ENCODE peak calls at places on chromosome 9, in six cellular contexts. V is mesenchymal stem cell, Q is H9, O is neuronal stem cell, J is IMR-90, W is trophoblast cell. G is an unnamed sample.

GRCh38 chr9:35776018-35776417 is 15.4 kb upstream of the NPR2 start:
- DNase-seq in O (no peak), Q (no peak), J (no peak), W (no peak), V (no peak), G (no peak)

GRCh38 chr9:32665101-32665500 is 29.6 kb upstream of the TAF1L start:
- DNase-seq in V (no peak), J (peak; percentile 42), W (no peak), O (no peak), Q (no peak), G (no peak)

GRCh38 chr9:125203259-125203658 is 2.9 kb downstream of the RABEPK start:
- DNase-seq in Q (no peak), W (no peak), J (peak; percentile 46), O (no peak), V (no peak), G (no peak)

GRCh38 chr9:18502546-18502945 is 28.6 kb downstream of the ADAMTSL1 start:
- DNase-seq in V (no peak), Q (no peak), O (no peak), W (no peak), J (no peak), G (no peak)

GRCh38 chr9:93112116-93112863 is 16.3 kb downstream of the CARD19 start:
- DNase-seq in W (no peak), O (no peak), J (no peak), Q (no peak), V (no peak), G (no peak)

GRCh38 chr9:124776613-124776951 is 351 bp upstream of the OLFML2A start:
- DNase-seq in J (no peak), W (no peak), Q (no peak), V (no peak), O (no peak), G (peak; percentile 50)

GRCh38 chr9:84405666-84406065 is 65.1 kb upstream of the SLC28A3 start:
- DNase-seq in J (no peak), Q (no peak), O (no peak), V (no peak), W (no peak), G (no peak)

GRCh38 chr9:99169982-99170761 is 51.6 kb downstream of the ALG2 start:
- DNase-seq in Q (peak; percentile 72), V (no peak), W (no peak), J (no peak), O (peak; percentile 69), G (no peak)

GRCh38 chr9:68685770-68686169 is 19.3 kb upstream of the PIP5K1B start:
- DNase-seq in Q (peak; percentile 58), J (no peak), O (no peak), W (peak; percentile 44), V (no peak), G (no peak)

GRCh38 chr9:86263876-86264275 is 4.4 kb upstream of the C9orf153 start:
- DNase-seq in O (no peak), Q (no peak), J (peak; percentile 43), V (no peak), W (no peak), G (no peak)

GRCh38 chr9:96448546-96449170 is 1.3 kb upstream of the HABP4 start:
- DNase-seq in V (no peak), J (no peak), W (no peak), Q (no peak), O (no peak), G (no peak)

GRCh38 chr9:27441741-27442070 is 82.4 kb upstream of the IFNK start:
- DNase-seq in J (no peak), V (no peak), O (no peak), Q (no peak), W (no peak), G (no peak)

GRCh38 chr9:118529210-118529609 is 825.0 kb downstream of the TLR4 start:
- DNase-seq in W (no peak), J (no peak), V (peak; percentile 46), Q (no peak), O (no peak), G (no peak)

GRCh38 chr9:117987945-117988344 is 283.7 kb downstream of the TLR4 start:
- DNase-seq in O (no peak), Q (no peak), W (no peak), V (no peak), J (no peak), G (no peak)

GRCh38 chr9:35760651-35761050 is 6.6 kb upstream of the MSMP start:
- DNase-seq in O (no peak), Q (no peak), J (peak; percentile 41), W (no peak), V (no peak), G (no peak)

GRCh38 chr9:128124873-128125574 is 2.5 kb downstream of the PTGES2 start:
- DNase-seq in O (peak; percentile 56), J (peak; percentile 45), Q (peak; percentile 88), W (no peak), V (peak; percentile 56), G (peak; percentile 66)

GRCh38 chr9:18296702-18297531 is 177.0 kb upstream of the ADAMTSL1 start:
- DNase-seq in O (no peak), Q (no peak), W (no peak), J (peak; percentile 53), V (no peak), G (no peak)

GRCh38 chr9:90069107-90069506 is 464.3 kb downstream of the GADD45G start:
- DNase-seq in V (no peak), O (no peak), J (no peak), Q (no peak), W (no peak), G (no peak)

GRCh38 chr9:69120380-69121154 is 53.5 kb upstream of the TJP2 start:
- DNase-seq in Q (peak; percentile 96), V (no peak), J (no peak), O (peak; percentile 27), W (peak; percentile 93), G (peak; percentile 81)

GRCh38 chr9:115198018-115198417 is 80.1 kb upstream of the TNC start:
- DNase-seq in J (peak; percentile 79), O (no peak), V (peak; percentile 68), Q (no peak), W (no peak), G (no peak)
- H3K14ac ChIP-seq in J (no peak overlapping the region), O (no peak overlapping the region), V (no peak overlapping the region), Q (no peak overlapping the region), W (no peak overlapping the region), G (no peak overlapping the region)

GRCh38 chr9:131960805-131961495 is 118.7 kb downstream of the MED27 start:
- DNase-seq in V (no peak), J (no peak), O (no peak), W (no peak), Q (no peak), G (no peak)

GRCh38 chr9:131959887-131960286 is 119.8 kb downstream of the MED27 start:
- DNase-seq in W (no peak), Q (no peak), V (no peak), J (no peak), O (no peak), G (no peak)

GRCh38 chr9:131960311-131960710 is 119.4 kb downstream of the MED27 start:
- DNase-seq in Q (no peak), V (no peak), O (no peak), J (peak; percentile 52), W (no peak), G (no peak)

GRCh38 chr9:131961496-131961880 is 118.2 kb downstream of the MED27 start:
- DNase-seq in J (no peak), W (no peak), Q (no peak), V (no peak), O (no peak), G (no peak)

DNA sequence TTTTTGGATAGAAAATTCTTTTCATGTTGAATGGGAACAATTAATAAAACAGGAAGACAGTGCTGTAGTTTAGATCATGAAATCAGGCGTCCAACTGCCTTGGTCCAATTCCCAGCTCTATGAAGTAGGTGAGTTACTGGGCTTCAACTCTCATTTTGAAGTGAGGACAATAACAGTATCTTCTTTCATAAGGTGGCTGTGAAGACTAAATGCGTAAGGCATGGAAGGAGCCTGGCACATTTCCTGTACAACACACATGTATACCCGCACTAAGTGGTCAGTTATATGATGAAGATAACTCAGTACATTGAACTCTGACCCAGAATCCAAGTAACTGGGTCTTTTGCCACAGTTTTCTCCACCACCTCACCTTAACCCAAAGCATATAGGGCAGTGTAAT is 120.6 kb downstream of the MED27 start:
- DNase-seq in V (no peak), J (no peak), Q (no peak), W (no peak), O (no peak), G (no peak)
- H3K14ac ChIP-seq in V (no peak overlapping the region), J (no peak overlapping the region), Q (no peak overlapping the region), W (no peak overlapping the region), O (no peak overlapping the region), G (no peak overlapping the region)

GRCh38 chr9:76266649-76267627 is 127.3 kb downstream of the RFK start:
- DNase-seq in W (no peak), V (no peak), J (no peak), O (peak; percentile 74), Q (no peak), G (no peak)
- H3K14ac ChIP-seq in W (no peak overlapping the region), V (no peak overlapping the region), J (no peak overlapping the region), O (no peak overlapping the region), Q (no peak overlapping the region), G (no peak overlapping the region)

GRCh38 chr9:109826554-109826953 is 46.6 kb downstream of the PALM2AKAP2 start:
- DNase-seq in O (no peak), Q (no peak), J (no peak), V (no peak), W (no peak), G (no peak)
- H3K14ac ChIP-seq in O (no peak overlapping the region), Q (no peak overlapping the region), J (no peak overlapping the region), V (no peak overlapping the region), W (no peak overlapping the region), G (no peak overlapping the region)

DNA sequence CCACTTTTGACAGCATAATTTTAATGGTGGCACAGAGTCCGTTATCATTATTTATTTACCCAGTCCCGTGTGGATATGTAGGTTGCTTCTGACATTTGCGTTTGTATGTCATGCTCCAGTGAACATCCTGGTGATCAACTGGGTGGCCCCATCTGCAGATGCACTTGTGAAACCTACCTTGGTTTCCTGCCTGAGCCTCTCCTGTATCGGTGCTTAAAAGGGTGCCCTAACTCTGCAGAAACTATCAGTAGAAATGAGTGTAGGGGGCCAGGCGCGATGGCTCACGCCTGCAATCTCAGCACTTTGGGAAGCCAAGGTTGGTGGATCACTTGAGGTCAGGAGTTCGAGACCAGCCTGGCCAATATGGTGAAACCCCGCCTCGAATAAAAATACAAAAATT is 92.1 kb upstream of the IER5L start:
- DNase-seq in J (no peak), O (no peak), W (no peak), Q (no peak), V (no peak), G (no peak)
- H3K14ac ChIP-seq in J (no peak overlapping the region), O (no peak overlapping the region), W (no peak overlapping the region), Q (no peak overlapping the region), V (no peak overlapping the region), G (no peak overlapping the region)

DNA sequence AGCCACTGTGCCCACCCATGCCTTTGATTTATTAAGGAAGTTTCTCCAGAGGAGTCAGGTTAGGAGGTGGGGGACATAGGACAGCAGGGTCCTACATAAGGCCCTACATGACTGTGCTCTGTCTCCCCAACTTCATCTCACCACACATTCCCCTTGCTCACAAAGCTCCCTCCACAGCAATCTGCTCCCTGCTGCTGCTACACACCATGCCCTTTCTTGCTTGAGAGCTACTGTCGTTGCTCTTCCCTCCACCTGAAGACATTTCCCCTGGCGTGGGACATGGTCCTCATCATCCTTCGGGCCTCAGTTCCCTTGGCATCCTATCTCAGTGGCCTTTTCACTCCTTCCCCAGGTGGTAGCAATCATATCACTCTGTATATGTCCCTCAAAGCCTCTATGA is 75.9 kb upstream of the DAPK1 start:
- DNase-seq in V (no peak), O (no peak), J (no peak), W (no peak), Q (peak; percentile 57), G (no peak)
- H3K14ac ChIP-seq in V (no peak overlapping the region), O (peak overlapping the region; percentile 33), J (no peak overlapping the region), W (no peak overlapping the region), Q (no peak overlapping the region), G (no peak overlapping the region)